ENCODE peak calls at places on chromosome 11, in nine cellular contexts. One of them, this sample, is unnamed. For H3K36me3, the result is how much of the 10 kb centered on the place peaks cover.

GRCh38 chr11:77842451-77843121 is 21.6 kb downstream of the AAMDC start:
- DNase-seq in upper lobe of left lung: no peak
- DNase-seq in sigmoid colon: no peak
- DNase-seq in IMR-90: peak
- DNase-seq in body of pancreas: no peak
- DNase-seq in K562: no peak
- DNase-seq in heart left ventricle: no peak
- DNase-seq in uterus: no peak
- DNase-seq in adrenal gland: no peak
- DNase-seq in this sample: no peak

GRCh38 chr11:120805960-120806555 is 217.8 kb upstream of the TBCEL start:
- DNase-seq in upper lobe of left lung: no peak
- DNase-seq in sigmoid colon: no peak
- DNase-seq in IMR-90: no peak
- DNase-seq in body of pancreas: no peak
- DNase-seq in K562: no peak
- DNase-seq in heart left ventricle: no peak
- DNase-seq in uterus: no peak
- DNase-seq in adrenal gland: no peak
- DNase-seq in this sample: no peak

GRCh38 chr11:71555508-71555907 is 7.3 kb downstream of the KRTAP5-9 start:
- DNase-seq in upper lobe of left lung: no peak
- DNase-seq in sigmoid colon: no peak
- DNase-seq in IMR-90: no peak
- DNase-seq in body of pancreas: no peak
- DNase-seq in K562: no peak
- DNase-seq in heart left ventricle: no peak
- DNase-seq in uterus: no peak
- DNase-seq in adrenal gland: no peak
- DNase-seq in this sample: no peak

GRCh38 chr11:13339196-13340153 is 61.9 kb downstream of the BMAL1 start:
- DNase-seq in upper lobe of left lung: no peak
- DNase-seq in sigmoid colon: no peak
- DNase-seq in IMR-90: peak
- DNase-seq in body of pancreas: no peak
- DNase-seq in K562: peak
- DNase-seq in heart left ventricle: no peak
- DNase-seq in uterus: no peak
- DNase-seq in adrenal gland: no peak
- DNase-seq in this sample: peak

GRCh38 chr11:102664001-102664752 is 39.0 kb upstream of the MMP20 start:
- DNase-seq in upper lobe of left lung: no peak
- DNase-seq in sigmoid colon: no peak
- DNase-seq in IMR-90: no peak
- DNase-seq in body of pancreas: no peak
- DNase-seq in K562: peak
- DNase-seq in heart left ventricle: no peak
- DNase-seq in uterus: no peak
- DNase-seq in adrenal gland: no peak
- DNase-seq in this sample: no peak

GRCh38 chr11:62054484-62055121 is 69.2 kb upstream of the INCENP start:
- DNase-seq in upper lobe of left lung: peak
- DNase-seq in sigmoid colon: peak
- DNase-seq in IMR-90: peak
- DNase-seq in body of pancreas: peak
- DNase-seq in K562: peak
- DNase-seq in heart left ventricle: no peak
- DNase-seq in uterus: no peak
- DNase-seq in adrenal gland: no peak
- DNase-seq in this sample: no peak

GRCh38 chr11:123083623-123084029 is 21.7 kb upstream of the HSPA8 start:
- DNase-seq in upper lobe of left lung: peak
- DNase-seq in sigmoid colon: peak
- DNase-seq in IMR-90: peak
- DNase-seq in body of pancreas: peak
- DNase-seq in K562: peak
- DNase-seq in heart left ventricle: peak
- DNase-seq in uterus: peak
- DNase-seq in adrenal gland: peak
- DNase-seq in this sample: peak

GRCh38 chr11:27456140-27456801 is 16.3 kb downstream of the LGR4 start:
- DNase-seq in upper lobe of left lung: no peak
- DNase-seq in sigmoid colon: no peak
- DNase-seq in IMR-90: peak
- DNase-seq in body of pancreas: no peak
- DNase-seq in K562: no peak
- DNase-seq in heart left ventricle: no peak
- DNase-seq in uterus: no peak
- DNase-seq in adrenal gland: no peak
- DNase-seq in this sample: no peak

GRCh38 chr11:28245131-28245530 is 136.9 kb downstream of the METTL15 start:
- DNase-seq in upper lobe of left lung: no peak
- DNase-seq in sigmoid colon: no peak
- DNase-seq in IMR-90: peak
- DNase-seq in body of pancreas: no peak
- DNase-seq in K562: no peak
- DNase-seq in heart left ventricle: no peak
- DNase-seq in uterus: no peak
- DNase-seq in adrenal gland: no peak
- DNase-seq in this sample: no peak

GRCh38 chr11:4095509-4096230 is 1.1 kb downstream of the RRM1 start:
- DNase-seq in upper lobe of left lung: no peak
- DNase-seq in sigmoid colon: no peak
- DNase-seq in IMR-90: peak
- DNase-seq in body of pancreas: no peak
- DNase-seq in K562: peak
- DNase-seq in heart left ventricle: no peak
- DNase-seq in uterus: no peak
- DNase-seq in adrenal gland: no peak
- DNase-seq in this sample: no peak

GRCh38 chr11:116725434-116726221 is 47.2 kb downstream of the BUD13 start:
- DNase-seq in upper lobe of left lung: no peak
- DNase-seq in sigmoid colon: no peak
- DNase-seq in IMR-90: peak
- DNase-seq in body of pancreas: peak
- DNase-seq in K562: no peak
- DNase-seq in heart left ventricle: no peak
- DNase-seq in uterus: peak
- DNase-seq in adrenal gland: no peak
- DNase-seq in this sample: no peak

GRCh38 chr11:119092880-119093665 is 8.4 kb downstream of the HMBS start:
- DNase-seq in upper lobe of left lung: no peak
- DNase-seq in sigmoid colon: peak
- DNase-seq in IMR-90: peak
- DNase-seq in body of pancreas: peak
- DNase-seq in K562: peak
- DNase-seq in heart left ventricle: no peak
- DNase-seq in uterus: no peak
- DNase-seq in adrenal gland: no peak
- DNase-seq in this sample: no peak

DNA sequence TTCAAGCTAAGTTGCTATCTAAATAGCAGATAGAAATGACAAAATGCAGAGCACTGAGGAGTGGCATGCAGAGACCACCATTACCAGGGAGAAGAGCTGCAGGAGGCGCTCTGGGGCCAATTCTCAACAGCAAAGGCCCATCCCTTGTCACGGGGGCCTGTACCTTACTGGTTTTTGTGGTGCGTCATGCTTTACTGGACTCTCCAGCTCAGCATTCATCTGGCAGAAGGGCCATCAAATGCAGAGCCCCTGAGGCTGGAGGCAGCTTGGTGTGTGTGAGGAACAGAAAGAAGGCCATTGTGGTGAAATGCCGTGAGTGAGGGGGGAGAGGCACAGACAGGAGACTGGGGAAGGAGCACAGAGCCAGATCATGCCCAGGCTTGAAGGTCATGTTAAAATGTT is 56.5 kb upstream of the NAV2 start:
- DNase-seq in upper lobe of left lung: no peak
- DNase-seq in sigmoid colon: no peak
- DNase-seq in IMR-90: no peak
- DNase-seq in body of pancreas: no peak
- DNase-seq in K562: peak
- DNase-seq in heart left ventricle: no peak
- DNase-seq in uterus: no peak
- DNase-seq in adrenal gland: no peak
- DNase-seq in this sample: no peak
- TF ChIP-seq POLR2A in upper lobe of left lung: no peak
- TF ChIP-seq POLR2A in sigmoid colon: no peak
- TF ChIP-seq POLR2A in IMR-90: no peak
- TF ChIP-seq POLR2A in body of pancreas: no peak
- TF ChIP-seq POLR2A in K562: no peak
- TF ChIP-seq POLR2A in heart left ventricle: no peak
- TF ChIP-seq POLR2A in uterus: no peak
- TF ChIP-seq POLR2A in adrenal gland: no peak
- TF ChIP-seq POLR2A in this sample: no peak

GRCh38 chr11:34128824-34129223 is 23.4 kb downstream of the NAT10 start:
- DNase-seq in upper lobe of left lung: no peak
- DNase-seq in sigmoid colon: no peak
- DNase-seq in IMR-90: no peak
- DNase-seq in body of pancreas: no peak
- DNase-seq in K562: no peak
- DNase-seq in heart left ventricle: no peak
- DNase-seq in uterus: no peak
- DNase-seq in adrenal gland: no peak
- DNase-seq in this sample: no peak

GRCh38 chr11:34135439-34135838 is 30.0 kb downstream of the NAT10 start:
- DNase-seq in upper lobe of left lung: no peak
- DNase-seq in sigmoid colon: no peak
- DNase-seq in IMR-90: no peak
- DNase-seq in body of pancreas: no peak
- DNase-seq in K562: no peak
- DNase-seq in heart left ventricle: no peak
- DNase-seq in uterus: no peak
- DNase-seq in adrenal gland: no peak
- DNase-seq in this sample: no peak

GRCh38 chr11:34134765-34135164 is 29.3 kb downstream of the NAT10 start:
- DNase-seq in upper lobe of left lung: no peak
- DNase-seq in sigmoid colon: no peak
- DNase-seq in IMR-90: no peak
- DNase-seq in body of pancreas: no peak
- DNase-seq in K562: no peak
- DNase-seq in heart left ventricle: no peak
- DNase-seq in uterus: no peak
- DNase-seq in adrenal gland: no peak
- DNase-seq in this sample: no peak

GRCh38 chr11:34136420-34136819 is 31.0 kb downstream of the NAT10 start:
- DNase-seq in upper lobe of left lung: no peak
- DNase-seq in sigmoid colon: no peak
- DNase-seq in IMR-90: no peak
- DNase-seq in body of pancreas: no peak
- DNase-seq in K562: no peak
- DNase-seq in heart left ventricle: peak
- DNase-seq in uterus: no peak
- DNase-seq in adrenal gland: no peak
- DNase-seq in this sample: no peak

DNA sequence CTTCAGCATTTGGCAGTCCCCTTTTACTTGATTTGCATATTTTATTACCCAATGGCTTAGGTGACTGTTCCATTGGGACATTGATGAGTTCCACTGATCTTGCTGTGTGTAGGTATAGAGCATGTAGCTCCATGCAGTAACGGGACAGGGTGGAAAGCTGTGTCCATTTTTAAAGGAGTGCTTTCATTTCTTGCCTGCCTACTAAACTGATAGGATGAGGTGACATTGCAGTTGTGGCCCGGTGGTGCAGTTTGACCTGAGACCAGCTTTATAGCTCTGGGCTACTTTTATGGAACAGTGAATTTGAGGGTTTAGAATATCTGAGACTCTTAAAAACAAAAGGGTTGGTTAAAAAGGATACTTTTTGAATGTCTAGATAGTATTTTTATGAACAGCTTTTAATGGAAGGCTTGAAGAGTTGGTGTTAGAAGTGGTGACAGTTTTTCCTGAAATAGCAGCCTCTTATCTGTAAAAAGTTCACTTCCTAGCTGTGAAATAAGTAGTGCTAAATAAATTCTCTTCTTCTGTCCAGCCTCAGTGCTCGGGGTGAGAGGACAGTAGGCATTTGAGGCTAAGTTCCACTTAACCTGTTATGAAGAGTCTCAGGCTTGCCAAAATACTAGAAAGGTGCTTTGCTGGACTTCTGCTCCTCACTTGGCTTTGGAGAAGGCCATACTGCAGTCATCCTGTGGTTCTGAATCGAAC is 27.0 kb downstream of the NAT10 start:
- DNase-seq in upper lobe of left lung: no peak
- DNase-seq in sigmoid colon: no peak
- DNase-seq in IMR-90: no peak
- DNase-seq in body of pancreas: no peak
- DNase-seq in K562: no peak
- DNase-seq in heart left ventricle: no peak
- DNase-seq in uterus: no peak
- DNase-seq in adrenal gland: no peak
- DNase-seq in this sample: no peak
- H3K36me3 ChIP-seq in upper lobe of left lung: under half
- H3K36me3 ChIP-seq in sigmoid colon: half or more
- H3K36me3 ChIP-seq in IMR-90: half or more
- H3K36me3 ChIP-seq in body of pancreas: under half
- H3K36me3 ChIP-seq in K562: half or more
- H3K36me3 ChIP-seq in heart left ventricle: under half
- H3K36me3 ChIP-seq in uterus: under half
- H3K36me3 ChIP-seq in adrenal gland: half or more
- H3K36me3 ChIP-seq in this sample: under half

GRCh38 chr11:93732237-93732892 is 8.9 kb downstream of the TAF1D start:
- DNase-seq in upper lobe of left lung: no peak
- DNase-seq in sigmoid colon: no peak
- DNase-seq in IMR-90: no peak
- DNase-seq in body of pancreas: no peak
- DNase-seq in K562: no peak
- DNase-seq in heart left ventricle: no peak
- DNase-seq in uterus: no peak
- DNase-seq in adrenal gland: no peak
- DNase-seq in this sample: no peak
- TF ChIP-seq POLR2A in upper lobe of left lung: no peak
- TF ChIP-seq POLR2A in sigmoid colon: no peak
- TF ChIP-seq POLR2A in IMR-90: no peak
- TF ChIP-seq POLR2A in body of pancreas: no peak
- TF ChIP-seq POLR2A in K562: peak
- TF ChIP-seq POLR2A in heart left ventricle: no peak
- TF ChIP-seq POLR2A in uterus: no peak
- TF ChIP-seq POLR2A in adrenal gland: no peak
- TF ChIP-seq POLR2A in this sample: no peak

DNA sequence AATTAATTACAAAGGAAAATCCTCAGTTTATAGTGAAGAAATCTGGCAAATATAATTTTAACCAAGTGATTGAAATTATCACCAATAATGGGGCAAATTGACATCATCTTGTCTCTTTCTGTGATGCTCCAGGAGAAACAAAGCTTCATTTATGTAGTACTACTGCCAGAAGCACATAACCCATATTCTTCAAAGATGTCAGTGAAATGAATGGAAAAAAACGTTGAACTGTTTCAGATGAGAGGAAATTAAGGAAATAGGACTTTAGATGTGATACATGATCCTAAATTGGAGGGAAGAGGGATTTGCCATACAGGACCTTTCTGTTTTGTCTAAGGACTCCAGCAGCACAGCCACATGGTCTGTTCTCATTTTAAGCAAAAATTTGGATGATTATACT is 57.6 kb downstream of the PPP6R3 start:
- DNase-seq in upper lobe of left lung: no peak
- DNase-seq in sigmoid colon: no peak
- DNase-seq in IMR-90: no peak
- DNase-seq in body of pancreas: no peak
- DNase-seq in K562: no peak
- DNase-seq in heart left ventricle: no peak
- DNase-seq in uterus: no peak
- DNase-seq in adrenal gland: no peak
- DNase-seq in this sample: no peak
- H3K36me3 ChIP-seq in upper lobe of left lung: under half
- H3K36me3 ChIP-seq in sigmoid colon: under half
- H3K36me3 ChIP-seq in IMR-90: under half
- H3K36me3 ChIP-seq in body of pancreas: under half
- H3K36me3 ChIP-seq in K562: half or more
- H3K36me3 ChIP-seq in heart left ventricle: under half
- H3K36me3 ChIP-seq in uterus: under half
- H3K36me3 ChIP-seq in adrenal gland: under half
- H3K36me3 ChIP-seq in this sample: under half

GRCh38 chr11:96215094-96215782 is 127.8 kb downstream of the MAML2 start:
- DNase-seq in upper lobe of left lung: peak
- DNase-seq in sigmoid colon: no peak
- DNase-seq in IMR-90: peak
- DNase-seq in body of pancreas: no peak
- DNase-seq in K562: peak
- DNase-seq in heart left ventricle: no peak
- DNase-seq in uterus: no peak
- DNase-seq in adrenal gland: no peak
- DNase-seq in this sample: no peak
- TF ChIP-seq POLR2A in upper lobe of left lung: no peak
- TF ChIP-seq POLR2A in sigmoid colon: no peak
- TF ChIP-seq POLR2A in IMR-90: no peak
- TF ChIP-seq POLR2A in body of pancreas: no peak
- TF ChIP-seq POLR2A in K562: no peak
- TF ChIP-seq POLR2A in heart left ventricle: no peak
- TF ChIP-seq POLR2A in uterus: no peak
- TF ChIP-seq POLR2A in adrenal gland: no peak
- TF ChIP-seq POLR2A in this sample: no peak